ENCODE peak calls at places on chromosomes 2 and 18, in ten cellular contexts. F, C, X, N, W, I, O, M, H and Q are unnamed samples.

GRCh38 chr2:221517362-221518121 is 54.6 kb downstream of the EPHA4 start:
- DNase-seq in F (peak), C (peak), X (peak), N (no peak), W (peak), I (peak), O (peak), M (no peak), H (peak), Q (no peak)

GRCh38 chr18:51110073-51110797 is 80.2 kb downstream of the SMAD4 start:
- DNase-seq in F (peak), C (peak), X (peak), N (peak), W (peak), I (peak), O (peak), M (peak), H (peak), Q (peak)

GRCh38 chr2:15177103-15177502 is 384.0 kb downstream of the NBAS start:
- DNase-seq in F (peak), C (peak), X (peak), N (no peak), W (peak), I (peak), O (peak), M (no peak), H (peak), Q (no peak)

GRCh38 chr2:205902041-205902898 is 183.7 kb downstream of the INO80D start:
- DNase-seq in F (peak), C (no peak), X (no peak), N (no peak), W (no peak), I (peak), O (no peak), M (no peak), H (no peak), Q (peak)

GRCh38 chr2:233990261-233990798 is 60.2 kb upstream of the SPP2 start:
- DNase-seq in F (no peak), C (no peak), X (peak), N (no peak), W (peak), I (no peak), O (peak), M (no peak), H (no peak), Q (no peak)

GRCh38 chr18:24914148-24914525 is 437.8 kb downstream of the ZNF521 start:
- DNase-seq in F (no peak), C (no peak), X (no peak), N (no peak), W (no peak), I (no peak), O (no peak), M (no peak), H (no peak), Q (no peak)

GRCh38 chr18:7754725-7755181 is 187.6 kb downstream of the PTPRM start:
- DNase-seq in F (no peak), C (no peak), X (no peak), N (no peak), W (no peak), I (peak), O (no peak), M (no peak), H (no peak), Q (no peak)

GRCh38 chr18:2656237-2657042 is 914 bp downstream of the SMCHD1 start:
- DNase-seq in F (peak), C (no peak), X (peak), N (peak), W (peak), I (peak), O (peak), M (peak), H (no peak), Q (peak)

GRCh38 chr2:101496279-101496678 is 21.4 kb upstream of the RFX8 start:
- DNase-seq in F (no peak), C (no peak), X (no peak), N (no peak), W (no peak), I (no peak), O (no peak), M (no peak), H (no peak), Q (no peak)

GRCh38 chr18:61394983-61395382 is 61.8 kb downstream of the CDH20 start:
- DNase-seq in F (peak), C (no peak), X (no peak), N (no peak), W (no peak), I (no peak), O (no peak), M (no peak), H (no peak), Q (no peak)

GRCh38 chr2:170502400-170503135 is 212.6 kb upstream of the SP5 start:
- DNase-seq in F (no peak), C (no peak), X (no peak), N (no peak), W (no peak), I (no peak), O (no peak), M (no peak), H (no peak), Q (no peak)

GRCh38 chr2:176270100-176270750 is 983 bp downstream of the MTX2 start:
- DNase-seq in F (no peak), C (no peak), X (no peak), N (no peak), W (no peak), I (peak), O (no peak), M (no peak), H (no peak), Q (peak)